ENCODE peak calls at places on chromosomes 11 and 22, in four cellular contexts. One of them, this sample, is unnamed.

GRCh38 chr11:65114538-65115171 is 2.8 kb downstream of the ZNHIT2 start:
- DNase-seq in naive thymus-derived CD4-positive, alpha-beta T cell: no peak
- DNase-seq in sigmoid colon: peak
- DNase-seq in CD8-positive, alpha-beta T cell: no peak
- DNase-seq in this sample: no peak

GRCh38 chr11:82577246-82577645 is 156.4 kb downstream of the FAM181B start:
- DNase-seq in naive thymus-derived CD4-positive, alpha-beta T cell: no peak
- DNase-seq in sigmoid colon: no peak
- DNase-seq in CD8-positive, alpha-beta T cell: no peak
- DNase-seq in this sample: no peak

GRCh38 chr11:19664896-19665548 is 47.6 kb upstream of the NAV2 start:
- DNase-seq in naive thymus-derived CD4-positive, alpha-beta T cell: no peak
- DNase-seq in sigmoid colon: no peak
- DNase-seq in CD8-positive, alpha-beta T cell: no peak
- DNase-seq in this sample: no peak

GRCh38 chr11:128172046-128172878 is 415.1 kb downstream of the ETS1 start:
- DNase-seq in naive thymus-derived CD4-positive, alpha-beta T cell: peak
- DNase-seq in sigmoid colon: peak
- DNase-seq in CD8-positive, alpha-beta T cell: peak
- DNase-seq in this sample: peak

GRCh38 chr22:24435861-24436351 is 8.5 kb downstream of the ADORA2A start:
- DNase-seq in naive thymus-derived CD4-positive, alpha-beta T cell: no peak
- DNase-seq in sigmoid colon: peak
- DNase-seq in CD8-positive, alpha-beta T cell: no peak
- DNase-seq in this sample: no peak

GRCh38 chr11:134661660-134662059 is 249.6 kb upstream of the B3GAT1 start:
- DNase-seq in naive thymus-derived CD4-positive, alpha-beta T cell: no peak
- DNase-seq in sigmoid colon: peak
- DNase-seq in CD8-positive, alpha-beta T cell: no peak
- DNase-seq in this sample: no peak

GRCh38 chr22:47307326-47307725 is 544.9 kb downstream of the TBC1D22A start:
- DNase-seq in naive thymus-derived CD4-positive, alpha-beta T cell: no peak
- DNase-seq in sigmoid colon: no peak
- DNase-seq in CD8-positive, alpha-beta T cell: no peak
- DNase-seq in this sample: no peak

GRCh38 chr11:14443642-14444041 is 56.0 kb downstream of the COPB1 start:
- DNase-seq in naive thymus-derived CD4-positive, alpha-beta T cell: no peak
- DNase-seq in sigmoid colon: no peak
- DNase-seq in CD8-positive, alpha-beta T cell: no peak
- DNase-seq in this sample: peak

GRCh38 chr11:36249271-36249670 is 40.0 kb downstream of the COMMD9 start:
- DNase-seq in naive thymus-derived CD4-positive, alpha-beta T cell: no peak
- DNase-seq in sigmoid colon: no peak
- DNase-seq in CD8-positive, alpha-beta T cell: no peak
- DNase-seq in this sample: no peak

GRCh38 chr11:70567680-70568503 is 169.6 kb downstream of the CTTN start:
- DNase-seq in naive thymus-derived CD4-positive, alpha-beta T cell: no peak
- DNase-seq in sigmoid colon: peak
- DNase-seq in CD8-positive, alpha-beta T cell: no peak
- DNase-seq in this sample: peak

GRCh38 chr11:3959015-3959917 is 103.8 kb downstream of the STIM1 start:
- DNase-seq in naive thymus-derived CD4-positive, alpha-beta T cell: no peak
- DNase-seq in sigmoid colon: no peak
- DNase-seq in CD8-positive, alpha-beta T cell: no peak
- DNase-seq in this sample: peak

GRCh38 chr11:35376613-35377012 is 42.7 kb downstream of the SLC1A2 start:
- DNase-seq in naive thymus-derived CD4-positive, alpha-beta T cell: no peak
- DNase-seq in sigmoid colon: no peak
- DNase-seq in CD8-positive, alpha-beta T cell: no peak
- DNase-seq in this sample: no peak

GRCh38 chr11:65786008-65786785 is 666 bp upstream of the OVOL1 start:
- DNase-seq in naive thymus-derived CD4-positive, alpha-beta T cell: no peak
- DNase-seq in sigmoid colon: no peak
- DNase-seq in CD8-positive, alpha-beta T cell: no peak
- DNase-seq in this sample: peak

GRCh38 chr11:7871056-7871455 is 60.0 kb downstream of the OR10A6 start:
- DNase-seq in naive thymus-derived CD4-positive, alpha-beta T cell: no peak
- DNase-seq in sigmoid colon: no peak
- DNase-seq in CD8-positive, alpha-beta T cell: no peak
- DNase-seq in this sample: no peak

GRCh38 chr11:59560290-59560701 is 49.0 kb downstream of the OR4D9 start:
- DNase-seq in naive thymus-derived CD4-positive, alpha-beta T cell: peak
- DNase-seq in sigmoid colon: peak
- DNase-seq in CD8-positive, alpha-beta T cell: peak
- DNase-seq in this sample: peak

GRCh38 chr22:23197836-23198235 is 17.5 kb downstream of the BCR start:
- DNase-seq in naive thymus-derived CD4-positive, alpha-beta T cell: no peak
- DNase-seq in sigmoid colon: no peak
- DNase-seq in CD8-positive, alpha-beta T cell: no peak
- DNase-seq in this sample: no peak

GRCh38 chr11:128695539-128696221 is 1.8 kb downstream of the FLI1 start:
- DNase-seq in naive thymus-derived CD4-positive, alpha-beta T cell: peak
- DNase-seq in sigmoid colon: peak
- DNase-seq in CD8-positive, alpha-beta T cell: peak
- DNase-seq in this sample: peak

GRCh38 chr22:46122511-46122971 is 27.8 kb upstream of the PPARA start:
- DNase-seq in naive thymus-derived CD4-positive, alpha-beta T cell: peak
- DNase-seq in sigmoid colon: peak
- DNase-seq in CD8-positive, alpha-beta T cell: peak
- DNase-seq in this sample: peak

GRCh38 chr11:6209801-6210200 is 4.4 kb downstream of the C11orf42 start:
- DNase-seq in naive thymus-derived CD4-positive, alpha-beta T cell: no peak
- DNase-seq in sigmoid colon: no peak
- DNase-seq in CD8-positive, alpha-beta T cell: no peak
- DNase-seq in this sample: no peak

GRCh38 chr22:39174498-39175120 is 22.1 kb upstream of the CBX7 start:
- DNase-seq in naive thymus-derived CD4-positive, alpha-beta T cell: peak
- DNase-seq in sigmoid colon: peak
- DNase-seq in CD8-positive, alpha-beta T cell: peak
- DNase-seq in this sample: peak

GRCh38 chr11:116838321-116839084 is 1.1 kb upstream of the APOA1 start:
- DNase-seq in naive thymus-derived CD4-positive, alpha-beta T cell: no peak
- DNase-seq in sigmoid colon: peak
- DNase-seq in CD8-positive, alpha-beta T cell: no peak
- DNase-seq in this sample: peak

GRCh38 chr22:37533995-37534394 is 14.8 kb upstream of the CARD10 start:
- DNase-seq in naive thymus-derived CD4-positive, alpha-beta T cell: no peak
- DNase-seq in sigmoid colon: no peak
- DNase-seq in CD8-positive, alpha-beta T cell: no peak
- DNase-seq in this sample: no peak

GRCh38 chr11:10898003-10898762 is 40.3 kb upstream of the ZBED5 start:
- DNase-seq in naive thymus-derived CD4-positive, alpha-beta T cell: no peak
- DNase-seq in sigmoid colon: no peak
- DNase-seq in CD8-positive, alpha-beta T cell: no peak
- DNase-seq in this sample: no peak

GRCh38 chr11:111526501-111526900 is 11.9 kb downstream of the HOATZ start:
- DNase-seq in naive thymus-derived CD4-positive, alpha-beta T cell: no peak
- DNase-seq in sigmoid colon: no peak
- DNase-seq in CD8-positive, alpha-beta T cell: no peak
- DNase-seq in this sample: no peak

GRCh38 chr22:45225732-45226560 is 14.7 kb downstream of the KIAA0930 start:
- DNase-seq in naive thymus-derived CD4-positive, alpha-beta T cell: no peak
- DNase-seq in sigmoid colon: peak
- DNase-seq in CD8-positive, alpha-beta T cell: no peak
- DNase-seq in this sample: no peak

GRCh38 chr11:117511483-117511934 is 183.9 kb downstream of the CEP164 start:
- DNase-seq in naive thymus-derived CD4-positive, alpha-beta T cell: no peak
- DNase-seq in sigmoid colon: no peak
- DNase-seq in CD8-positive, alpha-beta T cell: no peak
- DNase-seq in this sample: no peak

GRCh38 chr11:4551346-4551979 is 6.5 kb downstream of the OR52M1 start:
- DNase-seq in naive thymus-derived CD4-positive, alpha-beta T cell: no peak
- DNase-seq in sigmoid colon: no peak
- DNase-seq in CD8-positive, alpha-beta T cell: no peak
- DNase-seq in this sample: peak

GRCh38 chr11:119368121-119369034 is 13.1 kb downstream of the USP2 start:
- DNase-seq in naive thymus-derived CD4-positive, alpha-beta T cell: no peak
- DNase-seq in sigmoid colon: peak
- DNase-seq in CD8-positive, alpha-beta T cell: no peak
- DNase-seq in this sample: peak

GRCh38 chr11:67674442-67674871 is at the start of gene ALDH3B2:
- DNase-seq in naive thymus-derived CD4-positive, alpha-beta T cell: no peak
- DNase-seq in sigmoid colon: no peak
- DNase-seq in CD8-positive, alpha-beta T cell: no peak
- DNase-seq in this sample: peak

GRCh38 chr11:18088371-18088770 is 17.5 kb downstream of the SAAL1 start:
- DNase-seq in naive thymus-derived CD4-positive, alpha-beta T cell: no peak
- DNase-seq in sigmoid colon: no peak
- DNase-seq in CD8-positive, alpha-beta T cell: no peak
- DNase-seq in this sample: no peak

GRCh38 chr11:18091731-18092130 is 14.2 kb downstream of the SAAL1 start:
- DNase-seq in naive thymus-derived CD4-positive, alpha-beta T cell: no peak
- DNase-seq in sigmoid colon: no peak
- DNase-seq in CD8-positive, alpha-beta T cell: no peak
- DNase-seq in this sample: no peak

GRCh38 chr11:18088974-18089373 is 16.9 kb downstream of the SAAL1 start:
- DNase-seq in naive thymus-derived CD4-positive, alpha-beta T cell: no peak
- DNase-seq in sigmoid colon: no peak
- DNase-seq in CD8-positive, alpha-beta T cell: no peak
- DNase-seq in this sample: no peak

GRCh38 chr11:18093946-18094345 is 11.9 kb downstream of the SAAL1 start:
- DNase-seq in naive thymus-derived CD4-positive, alpha-beta T cell: no peak
- DNase-seq in sigmoid colon: no peak
- DNase-seq in CD8-positive, alpha-beta T cell: no peak
- DNase-seq in this sample: peak
- H3K27ac ChIP-seq in naive thymus-derived CD4-positive, alpha-beta T cell: no peak
- H3K27ac ChIP-seq in sigmoid colon: no peak
- H3K27ac ChIP-seq in CD8-positive, alpha-beta T cell: no peak
- H3K27ac ChIP-seq in this sample: no peak

GRCh38 chr11:131391161-131391560 is 20.7 kb downstream of the NTM start:
- DNase-seq in naive thymus-derived CD4-positive, alpha-beta T cell: no peak
- DNase-seq in sigmoid colon: no peak
- DNase-seq in CD8-positive, alpha-beta T cell: no peak
- DNase-seq in this sample: no peak

GRCh38 chr11:131385763-131386394 is 15.5 kb downstream of the NTM start:
- DNase-seq in naive thymus-derived CD4-positive, alpha-beta T cell: no peak
- DNase-seq in sigmoid colon: no peak
- DNase-seq in CD8-positive, alpha-beta T cell: no peak
- DNase-seq in this sample: peak

GRCh38 chr11:131392528-131393255 is 22.3 kb downstream of the NTM start:
- DNase-seq in naive thymus-derived CD4-positive, alpha-beta T cell: no peak
- DNase-seq in sigmoid colon: no peak
- DNase-seq in CD8-positive, alpha-beta T cell: no peak
- DNase-seq in this sample: peak

GRCh38 chr11:131386408-131386807 is 16.0 kb downstream of the NTM start:
- DNase-seq in naive thymus-derived CD4-positive, alpha-beta T cell: no peak
- DNase-seq in sigmoid colon: no peak
- DNase-seq in CD8-positive, alpha-beta T cell: no peak
- DNase-seq in this sample: no peak

GRCh38 chr11:131389582-131389981 is 19.2 kb downstream of the NTM start:
- DNase-seq in naive thymus-derived CD4-positive, alpha-beta T cell: no peak
- DNase-seq in sigmoid colon: no peak
- DNase-seq in CD8-positive, alpha-beta T cell: no peak
- DNase-seq in this sample: no peak
- H3K27ac ChIP-seq in naive thymus-derived CD4-positive, alpha-beta T cell: no peak
- H3K27ac ChIP-seq in sigmoid colon: no peak
- H3K27ac ChIP-seq in CD8-positive, alpha-beta T cell: no peak
- H3K27ac ChIP-seq in this sample: no peak

GRCh38 chr22:17065433-17065832 is 19.4 kb upstream of the IL17RA start:
- DNase-seq in naive thymus-derived CD4-positive, alpha-beta T cell: no peak
- DNase-seq in sigmoid colon: no peak
- DNase-seq in CD8-positive, alpha-beta T cell: no peak
- DNase-seq in this sample: no peak
- H3K27ac ChIP-seq in naive thymus-derived CD4-positive, alpha-beta T cell: no peak
- H3K27ac ChIP-seq in sigmoid colon: no peak
- H3K27ac ChIP-seq in CD8-positive, alpha-beta T cell: no peak
- H3K27ac ChIP-seq in this sample: no peak

DNA sequence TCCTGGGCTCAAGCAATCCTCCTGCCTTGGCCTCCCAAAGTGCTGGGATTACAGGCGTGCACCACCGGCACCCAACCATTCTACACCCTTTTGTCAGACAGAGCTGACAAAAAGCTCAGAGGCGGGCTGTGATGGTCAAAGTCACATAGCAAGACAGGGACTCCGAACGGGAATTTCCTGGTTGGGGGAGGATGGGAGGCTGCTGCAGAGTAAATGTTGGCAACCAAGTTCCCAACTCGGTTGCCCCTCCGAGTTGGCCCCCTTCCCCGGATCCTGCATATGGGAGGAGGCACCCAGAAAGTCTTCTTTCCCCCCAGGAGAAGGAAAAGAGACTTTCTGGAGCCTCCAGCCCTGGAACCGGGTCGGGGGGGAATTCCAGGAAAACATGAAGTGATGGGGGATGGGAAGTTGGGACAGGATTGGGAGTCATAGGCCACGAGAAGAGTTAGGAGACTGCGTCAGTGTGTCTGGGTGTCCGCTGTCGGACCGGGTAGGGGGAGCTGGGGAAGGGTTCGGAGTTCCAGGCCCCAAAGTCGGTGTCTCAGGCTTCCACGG is 640 bp downstream of the SELENOM start:
- DNase-seq in naive thymus-derived CD4-positive, alpha-beta T cell: no peak
- DNase-seq in sigmoid colon: peak
- DNase-seq in CD8-positive, alpha-beta T cell: no peak
- DNase-seq in this sample: no peak
- H3K27ac ChIP-seq in naive thymus-derived CD4-positive, alpha-beta T cell: peak
- H3K27ac ChIP-seq in sigmoid colon: peak
- H3K27ac ChIP-seq in CD8-positive, alpha-beta T cell: peak
- H3K27ac ChIP-seq in this sample: peak

GRCh38 chr11:2778630-2779498 is 79.1 kb upstream of the KCNQ1OT1 start:
- DNase-seq in naive thymus-derived CD4-positive, alpha-beta T cell: no peak
- DNase-seq in sigmoid colon: peak
- DNase-seq in CD8-positive, alpha-beta T cell: no peak
- DNase-seq in this sample: peak
- H3K27ac ChIP-seq in naive thymus-derived CD4-positive, alpha-beta T cell: no peak
- H3K27ac ChIP-seq in sigmoid colon: peak
- H3K27ac ChIP-seq in CD8-positive, alpha-beta T cell: no peak
- H3K27ac ChIP-seq in this sample: peak

GRCh38 chr11:41665633-41666032 is 206.2 kb upstream of the LRRC4C start:
- DNase-seq in naive thymus-derived CD4-positive, alpha-beta T cell: no peak
- DNase-seq in sigmoid colon: no peak
- DNase-seq in CD8-positive, alpha-beta T cell: no peak
- DNase-seq in this sample: peak

GRCh38 chr11:41660585-41660984 is 201.1 kb upstream of the LRRC4C start:
- DNase-seq in naive thymus-derived CD4-positive, alpha-beta T cell: no peak
- DNase-seq in sigmoid colon: no peak
- DNase-seq in CD8-positive, alpha-beta T cell: no peak
- DNase-seq in this sample: no peak

GRCh38 chr11:41659990-41660389 is 200.5 kb upstream of the LRRC4C start:
- DNase-seq in naive thymus-derived CD4-positive, alpha-beta T cell: no peak
- DNase-seq in sigmoid colon: no peak
- DNase-seq in CD8-positive, alpha-beta T cell: no peak
- DNase-seq in this sample: no peak
- H3K27ac ChIP-seq in naive thymus-derived CD4-positive, alpha-beta T cell: no peak
- H3K27ac ChIP-seq in sigmoid colon: no peak
- H3K27ac ChIP-seq in CD8-positive, alpha-beta T cell: no peak
- H3K27ac ChIP-seq in this sample: no peak

This sample was measured in small intestine.